ENCODE peak calls at places on chromosomes 2 and 18, in seven cellular contexts. X is mesendoderm, Z is neuronal stem cell, J is mesenchymal stem cell, T is IMR-90, H is H9, V is trophoblast cell. W is an unnamed sample.

GRCh38 chr18:3889121-3889520 is 439.1 kb downstream of the TGIF1 start:
- DNase-seq in H (no peak), J (no peak), T (peak), X (no peak), Z (no peak), V (no peak), W (no peak)

GRCh38 chr2:30222636-30223360 is 8.5 kb upstream of the LBH start:
- DNase-seq in J (no peak), H (no peak), X (no peak), Z (no peak), T (no peak), V (no peak), W (no peak)

GRCh38 chr2:101480764-101481163 is 5.9 kb upstream of the RFX8 start:
- DNase-seq in X (no peak), H (no peak), Z (no peak), J (no peak), T (no peak), V (no peak), W (peak)

GRCh38 chr18:76416935-76417334 is 78.1 kb downstream of the ZNF516 start:
- DNase-seq in Z (no peak), V (no peak), T (peak), H (no peak), J (peak), X (no peak), W (peak)

GRCh38 chr18:35407871-35408481 is 30.8 kb upstream of the ZNF396 start:
- DNase-seq in H (no peak), X (peak), J (peak), Z (peak), V (peak), T (peak), W (no peak)

GRCh38 chr2:21103274-21103891 is 20.4 kb upstream of the TDRD15 start:
- DNase-seq in J (no peak), T (no peak), H (no peak), Z (no peak), X (no peak), V (no peak), W (no peak)

GRCh38 chr2:136327162-136327852 is 209.4 kb upstream of the CXCR4 start:
- DNase-seq in T (peak), Z (no peak), H (no peak), X (peak), V (peak), J (peak), W (no peak)

GRCh38 chr2:129827251-129827894 is 152.1 kb upstream of the RAB6C start:
- DNase-seq in V (no peak), H (peak), T (no peak), X (peak), J (no peak), Z (no peak), W (peak)

GRCh38 chr2:117101613-117102012 is 712.9 kb upstream of the DDX18 start:
- DNase-seq in X (no peak), J (no peak), H (no peak), V (no peak), Z (no peak), T (no peak), W (no peak)
- H2AK5ac ChIP-seq in X (no peak), J (no peak), H (no peak), V (no peak), Z (no peak), T (no peak), W (no peak)

GRCh38 chr18:48904847-48905394 is 45.8 kb downstream of the SMAD7 start:
- DNase-seq in Z (no peak), V (no peak), H (no peak), T (no peak), X (no peak), J (no peak), W (no peak)
- H2AK5ac ChIP-seq in Z (no peak), V (no peak), H (no peak), T (peak), X (no peak), J (no peak), W (peak)

GRCh38 chr2:212364586-212364985 is 174.0 kb downstream of the ERBB4 start:
- DNase-seq in X (peak), V (no peak), T (no peak), Z (no peak), J (no peak), H (no peak), W (no peak)
- H2AK5ac ChIP-seq in X (no peak), V (no peak), T (no peak), Z (no peak), J (no peak), H (no peak), W (no peak)

GRCh38 chr18:37540424-37541121 is 25.0 kb downstream of the CELF4 start:
- DNase-seq in J (no peak), H (no peak), X (peak), V (no peak), Z (no peak), T (no peak), W (no peak)

GRCh38 chr18:37537868-37538525 is 27.6 kb downstream of the CELF4 start:
- DNase-seq in X (peak), T (peak), V (peak), H (peak), J (peak), Z (peak), W (peak)

GRCh38 chr18:37539236-37539635 is 26.4 kb downstream of the CELF4 start:
- DNase-seq in J (no peak), X (peak), Z (no peak), T (no peak), H (no peak), V (no peak), W (no peak)

GRCh38 chr18:37536646-37537045 is 29.0 kb downstream of the CELF4 start:
- DNase-seq in Z (no peak), H (no peak), J (no peak), T (no peak), V (no peak), X (no peak), W (no peak)

DNA sequence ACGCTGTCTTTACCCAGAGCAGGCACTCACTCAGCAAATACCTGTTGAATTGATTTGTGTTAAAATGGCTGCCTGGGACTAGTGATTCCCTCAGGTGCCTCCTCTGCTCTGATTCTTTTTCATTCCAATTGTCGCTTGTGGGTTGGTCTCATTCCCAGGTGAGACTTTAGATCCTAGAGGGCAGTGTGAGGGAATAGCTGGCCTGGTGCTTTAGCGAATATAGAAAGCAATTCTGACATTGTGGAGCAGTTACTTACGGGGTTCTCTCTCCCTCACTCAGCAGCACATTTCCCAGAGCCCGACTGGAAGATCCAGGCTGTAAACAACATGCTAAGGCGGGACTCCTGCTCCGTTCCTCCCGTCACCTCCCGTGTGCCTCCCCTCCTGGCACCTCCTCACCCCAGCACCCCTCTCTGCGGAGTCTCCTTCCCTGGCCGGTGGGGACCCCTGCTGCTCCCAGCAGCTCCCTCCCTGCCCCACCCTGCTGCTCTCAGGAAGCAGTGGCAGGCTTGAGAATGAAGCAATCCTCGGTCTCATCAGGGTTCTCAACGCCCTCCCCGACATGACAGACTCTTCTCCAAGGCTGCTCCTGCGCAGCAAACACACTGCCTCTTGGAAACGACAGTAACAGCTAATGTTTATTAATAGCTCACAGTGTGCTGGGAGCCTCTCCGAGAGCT is 26.9 kb downstream of the CELF4 start:
- DNase-seq in X (peak), Z (no peak), T (no peak), V (no peak), H (no peak), J (peak), W (no peak)
- H2AK5ac ChIP-seq in X (no peak), Z (peak), T (no peak), V (no peak), H (no peak), J (no peak), W (no peak)

GRCh38 chr2:170975943-170976270 is 46.9 kb downstream of the GORASP2 start:
- DNase-seq in V (no peak), H (no peak), J (no peak), X (no peak), Z (no peak), T (no peak), W (no peak)

GRCh38 chr2:170973492-170974303 is 44.6 kb downstream of the GORASP2 start:
- DNase-seq in J (peak), V (peak), X (peak), T (peak), H (peak), Z (peak), W (peak)

GRCh38 chr2:170973225-170973491 is 44.1 kb downstream of the GORASP2 start:
- DNase-seq in T (no peak), J (no peak), X (no peak), V (no peak), H (no peak), Z (no peak), W (no peak)

GRCh38 chr2:170974304-170974993 is 45.4 kb downstream of the GORASP2 start:
- DNase-seq in Z (no peak), V (peak), H (no peak), T (no peak), J (peak), X (peak), W (no peak)

GRCh38 chr2:170975127-170975942 is 46.3 kb downstream of the GORASP2 start:
- DNase-seq in Z (no peak), H (no peak), J (no peak), X (no peak), V (no peak), T (no peak), W (no peak)
- H2AK5ac ChIP-seq in Z (peak), H (no peak), J (no peak), X (peak), V (peak), T (no peak), W (peak)

GRCh38 chr2:161120775-161121174 is 39.5 kb upstream of the TANK start:
- DNase-seq in T (no peak), H (no peak), J (no peak), Z (no peak), X (peak), V (no peak), W (no peak)

GRCh38 chr2:161124186-161124585 is 36.0 kb upstream of the TANK start:
- DNase-seq in V (peak), H (no peak), J (no peak), T (no peak), X (no peak), Z (no peak), W (no peak)

GRCh38 chr2:161122772-161123530 is 37.3 kb upstream of the TANK start:
- DNase-seq in Z (no peak), V (peak), T (peak), H (no peak), J (peak), X (peak), W (no peak)

GRCh38 chr2:161121622-161122021 is 38.6 kb upstream of the TANK start:
- DNase-seq in X (no peak), Z (no peak), H (no peak), V (no peak), J (no peak), T (no peak), W (no peak)

DNA sequence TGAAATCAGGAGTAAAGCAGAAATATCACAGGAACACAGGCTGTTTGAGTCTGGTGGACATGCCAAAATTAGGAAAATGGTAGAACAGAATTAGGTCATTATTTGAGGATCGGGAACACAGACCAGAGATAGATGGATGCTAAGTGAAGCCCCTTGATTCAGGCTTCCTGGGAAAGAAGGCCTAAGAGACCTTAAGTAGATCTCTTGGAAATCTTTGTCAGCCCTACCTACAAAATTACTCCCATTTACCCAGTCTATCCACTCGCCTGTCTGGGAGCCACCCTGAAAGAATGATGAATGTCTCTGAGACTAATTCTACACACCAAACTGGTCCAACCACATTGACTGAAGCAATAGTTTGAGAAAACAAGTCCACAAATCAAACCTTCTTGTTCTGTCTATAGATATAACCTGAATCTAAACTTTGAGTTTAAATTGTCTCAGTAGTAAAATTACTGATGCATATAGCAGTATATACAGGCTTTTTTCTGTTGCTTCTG is 36.6 kb upstream of the TANK start:
- DNase-seq in Z (no peak), V (peak), J (no peak), H (no peak), X (no peak), T (no peak), W (no peak)
- H2AK5ac ChIP-seq in Z (no peak), V (no peak), J (peak), H (no peak), X (no peak), T (peak), W (no peak)

DNA sequence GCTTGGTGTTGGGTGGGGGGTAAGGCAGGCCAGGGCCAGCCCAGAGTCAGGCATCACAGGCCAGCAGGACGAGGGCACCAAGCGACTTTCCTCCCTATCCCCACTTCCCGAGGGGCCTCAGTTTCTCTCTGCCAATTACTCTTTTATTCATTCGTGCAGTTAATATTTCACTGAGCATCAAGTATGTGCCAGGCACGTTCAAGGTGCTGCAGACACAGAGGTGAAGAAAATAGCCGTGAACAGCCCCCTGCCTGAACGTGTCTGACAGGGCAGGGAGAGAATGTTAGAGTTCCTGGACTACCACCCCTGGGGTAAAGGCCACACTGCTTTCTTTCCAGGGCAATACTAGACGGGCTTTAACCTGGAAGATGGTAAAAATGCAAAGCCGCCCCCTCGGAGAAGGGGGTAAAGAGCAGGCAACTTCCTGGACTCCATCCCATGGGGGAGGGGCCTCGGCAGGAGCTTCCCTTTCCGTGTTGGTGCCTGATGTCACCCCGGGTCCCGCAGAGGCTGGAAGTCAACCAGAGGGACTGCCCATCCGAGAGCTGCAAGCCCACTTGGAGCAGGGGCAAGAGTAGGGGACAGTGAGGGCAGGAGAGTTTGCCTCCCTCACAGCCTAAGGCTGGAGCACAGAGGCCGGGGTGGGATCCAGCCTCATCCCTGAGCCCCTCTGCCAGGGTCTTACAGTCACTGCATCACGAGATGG is 47.1 kb downstream of the CENPO start:
- DNase-seq in T (no peak), Z (no peak), V (no peak), J (no peak), X (no peak), H (no peak), W (no peak)
- H2AK5ac ChIP-seq in T (no peak), Z (no peak), V (no peak), J (no peak), X (no peak), H (no peak), W (no peak)

DNA sequence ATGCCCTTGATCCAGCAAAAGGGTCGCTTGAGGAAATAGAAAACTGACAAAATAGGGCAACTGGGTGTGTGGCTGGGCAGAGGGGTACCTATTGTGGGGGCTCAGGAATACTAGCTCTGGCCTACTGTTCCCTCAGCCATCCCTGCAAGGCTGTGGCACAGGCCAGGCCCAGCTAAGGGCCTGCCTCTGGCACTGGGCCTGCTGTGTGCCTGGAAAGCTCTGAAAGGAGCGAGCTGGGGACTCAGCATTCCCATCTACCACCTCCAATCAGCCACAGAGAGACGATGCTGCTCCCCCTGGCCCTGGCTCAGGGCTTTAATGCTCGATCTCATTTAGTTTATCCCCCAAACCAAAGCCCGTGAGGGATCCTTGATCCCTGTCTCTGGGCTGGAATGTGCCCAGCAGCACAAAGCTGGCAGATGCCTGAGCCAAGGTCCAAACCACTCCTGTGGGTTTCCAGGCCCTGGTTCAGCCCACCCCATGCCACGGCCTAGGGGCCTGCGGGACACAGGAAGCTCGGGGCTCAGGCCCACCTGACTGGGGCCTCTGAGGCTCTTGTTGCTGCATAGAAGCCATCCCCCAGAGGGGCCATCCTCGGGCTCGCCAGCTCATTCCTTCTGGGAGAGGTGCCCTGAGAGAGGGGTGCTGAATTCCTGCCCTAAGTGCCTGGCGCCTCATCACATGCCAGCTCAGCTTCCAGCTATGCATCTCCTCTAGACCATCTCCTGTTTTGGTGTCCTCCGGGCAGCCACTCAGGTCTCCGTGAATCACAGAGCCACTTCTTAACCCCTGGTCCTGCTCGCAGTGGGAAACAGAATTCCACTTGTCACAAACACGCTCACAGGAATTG is 43.0 kb upstream of the KCNF1 start:
- DNase-seq in X (no peak), T (peak), V (no peak), H (no peak), Z (no peak), J (peak), W (no peak)
- H2AK5ac ChIP-seq in X (no peak), T (peak), V (no peak), H (no peak), Z (peak), J (peak), W (no peak)

GRCh38 chr2:64283015-64283570 is 138.9 kb upstream of the PELI1 start:
- DNase-seq in X (no peak), H (no peak), V (no peak), Z (no peak), T (no peak), J (no peak), W (no peak)
- H2AK5ac ChIP-seq in X (no peak), H (no peak), V (no peak), Z (no peak), T (no peak), J (peak), W (peak)

W was measured in H1.